ENCODE peak calls at places on chromosomes 16 and 17, in five cellular contexts. Q is foreskin fibroblast, K is psoas muscle, E is stomach, S is left lung. G is an unnamed sample.

GRCh38 chr17:55495239-55495638 is 16.0 kb downstream of the SMIM36 start:
- DNase-seq in Q (peak), K (no peak), S (no peak), E (no peak), G (no peak)

GRCh38 chr17:67365762-67366192 is 600 bp downstream of the PSMD12 start:
- DNase-seq in S (no peak), E (no peak), Q (peak), K (no peak), G (no peak)

GRCh38 chr16:1773703-1774455 is 945 bp upstream of the MRPS34 start:
- DNase-seq in K (peak), S (no peak), E (peak), Q (peak), G (no peak)

GRCh38 chr17:34246436-34246835 is 8.6 kb upstream of the CCL2 start:
- DNase-seq in Q (no peak), S (no peak), K (no peak), E (no peak), G (no peak)

GRCh38 chr17:77049440-77049839 is 91.3 kb upstream of the SEC14L1 start:
- DNase-seq in S (no peak), E (no peak), Q (peak), K (no peak), G (no peak)

GRCh38 chr17:42555122-42555622 is 2.4 kb downstream of the HSD17B1 start:
- DNase-seq in E (no peak), K (no peak), S (no peak), Q (no peak), G (no peak)

GRCh38 chr16:50967827-50968612 is 183.1 kb downstream of the SALL1 start:
- DNase-seq in K (no peak), E (no peak), Q (no peak), S (no peak), G (no peak)

GRCh38 chr17:74442670-74443515 is 11.0 kb downstream of the GPRC5C start:
- DNase-seq in Q (no peak), E (peak), S (peak), K (peak), G (no peak)

GRCh38 chr16:69651217-69651616 is 75.1 kb downstream of the NQO1 start:
- DNase-seq in K (no peak), Q (no peak), S (no peak), E (no peak), G (no peak)

GRCh38 chr16:74107795-74108610 is 188.6 kb upstream of the PSMD7 start:
- DNase-seq in Q (peak), K (no peak), S (no peak), E (peak), G (no peak)

GRCh38 chr17:9044796-9045470 is 23.6 kb downstream of the NTN1 start:
- DNase-seq in Q (no peak), K (no peak), S (no peak), E (no peak), G (no peak)

GRCh38 chr16:65658339-65659275 is 536.7 kb upstream of the CDH11 start:
- DNase-seq in Q (peak), E (no peak), S (no peak), K (no peak), G (no peak)

GRCh38 chr16:85202631-85203461 is 90.6 kb upstream of the CIBAR2 start:
- DNase-seq in K (peak), S (peak), Q (peak), E (peak), G (no peak)

GRCh38 chr17:38800237-38800760 is 943 bp upstream of the PIP4K2B start:
- DNase-seq in K (no peak), S (no peak), E (no peak), Q (peak), G (no peak)

GRCh38 chr17:79500738-79501533 is 109.9 kb downstream of the RBFOX3 start:
- DNase-seq in Q (no peak), S (no peak), K (no peak), E (no peak), G (no peak)

GRCh38 chr16:80914379-80915078 is 92.2 kb downstream of the CMC2 start:
- DNase-seq in Q (no peak), K (no peak), S (no peak), E (no peak), G (no peak)

GRCh38 chr17:68061512-68062313 is 26.2 kb downstream of the KPNA2 start:
- DNase-seq in E (no peak), K (no peak), Q (peak), S (no peak), G (no peak)

GRCh38 chr17:73228748-73229236 is 32.9 kb downstream of the CPSF4L start:
- DNase-seq in S (peak), E (peak), K (peak), Q (peak), G (no peak)

GRCh38 chr17:45135192-45135977 is at the start of gene ACBD4:
- DNase-seq in S (peak), E (peak), Q (peak), K (peak), G (peak)
- TF ChIP-seq CTCF in S (peak), E (peak), Q (peak), K (peak), G (peak)

DNA sequence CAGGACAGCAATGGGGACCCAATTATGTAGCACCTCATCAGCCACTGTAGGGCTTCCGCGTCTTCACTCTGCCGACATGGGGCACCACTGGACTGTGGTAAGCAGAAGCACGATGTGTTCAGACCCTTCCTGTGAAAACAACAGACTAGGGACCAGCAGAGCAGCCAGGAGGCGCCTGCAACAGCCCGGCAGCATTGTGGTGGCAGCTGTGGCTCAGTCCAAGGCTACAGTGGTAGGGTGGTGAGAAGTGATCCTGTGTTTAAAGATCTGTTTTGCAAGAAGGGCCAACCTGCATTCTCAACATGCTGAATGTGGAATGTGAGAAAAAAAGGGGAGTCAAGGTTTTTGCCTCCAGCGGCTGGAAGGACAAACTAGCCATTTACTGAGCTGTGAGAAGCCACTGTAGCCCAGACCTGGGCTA is 80.8 kb downstream of the GAS7 start:
- DNase-seq in E (no peak), Q (peak), S (peak), K (no peak), G (peak)
- TF ChIP-seq CTCF in E (no peak), Q (no peak), S (no peak), K (no peak), G (peak)

GRCh38 chr17:64544742-64545141 is 38.0 kb downstream of the CEP95 start:
- DNase-seq in K (no peak), S (no peak), E (no peak), Q (no peak), G (no peak)

GRCh38 chr17:64546716-64547115 is 39.9 kb downstream of the CEP95 start:
- DNase-seq in S (no peak), K (no peak), E (no peak), Q (no peak), G (no peak)

DNA sequence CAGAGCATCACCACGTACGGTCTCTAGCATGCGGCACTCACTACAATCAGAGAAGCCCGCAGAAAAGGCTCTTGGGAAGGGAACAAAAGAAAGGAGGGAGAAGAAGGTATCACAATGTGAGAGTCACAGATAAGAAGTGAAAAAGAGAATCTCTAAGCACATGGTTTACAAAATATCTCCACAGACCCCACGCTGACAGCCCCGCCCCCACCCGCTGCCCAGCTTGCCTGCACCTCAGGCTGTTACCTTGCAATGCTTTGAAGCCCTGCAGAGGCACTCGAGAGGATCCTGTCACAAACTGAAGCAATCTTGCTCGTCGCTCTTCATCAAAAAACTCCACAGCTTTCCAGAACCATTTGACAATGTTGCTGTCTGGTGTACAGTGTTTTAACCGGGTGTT is 40.6 kb downstream of the CEP95 start:
- DNase-seq in Q (no peak), S (no peak), K (no peak), E (no peak), G (no peak)
- TF ChIP-seq CTCF in Q (no peak), S (no peak), K (no peak), E (no peak), G (no peak)

DNA sequence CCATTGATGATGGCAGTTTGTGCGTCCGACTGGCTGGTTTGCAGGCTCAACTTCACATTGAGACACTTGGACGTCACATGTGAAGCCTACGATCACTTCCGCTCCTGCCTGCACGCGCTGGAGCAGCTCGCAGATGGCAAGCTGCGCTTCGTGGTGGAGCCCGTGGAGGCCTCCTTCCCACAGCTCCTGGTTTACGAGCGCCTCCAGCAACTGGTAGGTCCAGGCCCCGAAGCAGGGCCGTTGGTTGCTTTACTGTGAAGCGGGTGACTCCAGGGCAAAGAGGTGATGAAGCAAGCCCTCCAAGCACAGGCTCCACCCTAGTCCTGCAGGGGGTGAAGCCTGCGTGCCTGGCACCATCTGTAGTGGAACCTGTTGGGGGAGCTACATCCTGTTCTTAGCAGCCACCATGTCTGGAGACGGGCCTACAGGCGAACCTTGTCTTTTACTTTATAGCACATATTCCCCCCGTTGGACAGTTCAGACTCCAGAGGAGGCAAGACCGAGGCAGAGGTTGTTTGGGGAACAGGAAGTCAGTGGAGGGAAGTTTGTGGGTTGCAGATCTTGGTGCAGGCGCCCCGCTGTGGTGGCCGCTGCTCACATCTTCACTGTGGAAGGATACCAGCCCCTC is 23.1 kb downstream of the METTL22 start:
- DNase-seq in K (no peak), S (peak), E (peak), Q (no peak), G (no peak)
- TF ChIP-seq CTCF in K (no peak), S (peak), E (no peak), Q (no peak), G (no peak)